ENCODE peak calls at places on chromosomes 5 and 9, in seven cellular contexts. R is HCT116, L is IMR-90, W is HepG2, V is Panc1, N is transverse colon, E is MM.1S. Q is an unnamed sample. For H3K36me3, the result is how much of the 10 kb centered on the place peaks cover.

GRCh38 chr5:180006116-180006515 is 65.4 kb downstream of the RNF130 start:
- DNase-seq in R (no peak), L (no peak), W (no peak), V (no peak), N (no peak), E (no peak), Q (no peak)

GRCh38 chr5:87081511-87082372 is 185.9 kb upstream of the RASA1 start:
- DNase-seq in R (no peak), L (no peak), W (no peak), V (no peak), N (peak), E (peak), Q (no peak)

GRCh38 chr9:33686942-33687341 is 108.4 kb upstream of the PRSS3 start:
- DNase-seq in R (no peak), L (no peak), W (no peak), V (no peak), N (no peak), E (no peak), Q (no peak)

GRCh38 chr5:907366-907765 is 14.7 kb downstream of the TRIP13 start:
- DNase-seq in R (no peak), L (no peak), W (no peak), V (no peak), N (no peak), E (no peak), Q (no peak)

GRCh38 chr9:33270146-33270545 is 5.3 kb downstream of the CHMP5 start:
- DNase-seq in R (no peak), L (no peak), W (no peak), V (no peak), N (no peak), E (no peak), Q (no peak)

GRCh38 chr9:38144421-38144820 is 75.4 kb upstream of the SHB start:
- DNase-seq in R (no peak), L (peak), W (no peak), V (no peak), N (no peak), E (no peak), Q (no peak)

GRCh38 chr9:110316255-110316921 is 21.3 kb downstream of the TXNDC8 start:
- DNase-seq in R (no peak), L (no peak), W (no peak), V (no peak), N (no peak), E (peak), Q (no peak)

GRCh38 chr5:147400076-147400809 is 109.6 kb downstream of the DPYSL3 start:
- DNase-seq in R (no peak), L (no peak), W (no peak), V (no peak), N (no peak), E (no peak), Q (no peak)

GRCh38 chr5:1524799-1525623 is 1.3 kb upstream of the LPCAT1 start:
- DNase-seq in R (no peak), L (no peak), W (no peak), V (no peak), N (peak), E (no peak), Q (no peak)

GRCh38 chr9:87469833-87470465 is 27.7 kb upstream of the DAPK1 start:
- DNase-seq in R (no peak), L (no peak), W (no peak), V (no peak), N (no peak), E (no peak), Q (no peak)

GRCh38 chr5:40001796-40002195 is 577.0 kb upstream of the DAB2 start:
- DNase-seq in R (no peak), L (no peak), W (no peak), V (no peak), N (no peak), E (no peak), Q (no peak)

GRCh38 chr9:8114826-8115225 is 315.2 kb upstream of the DMAC1 start:
- DNase-seq in R (no peak), L (no peak), W (no peak), V (no peak), N (no peak), E (no peak), Q (no peak)

GRCh38 chr9:108269421-108269820 is 586.4 kb downstream of the ACTL7B start:
- DNase-seq in R (no peak), L (no peak), W (no peak), V (no peak), N (no peak), E (peak), Q (no peak)

GRCh38 chr9:24257726-24258125 is 288.0 kb downstream of the IZUMO3 start:
- DNase-seq in R (no peak), L (no peak), W (no peak), V (no peak), N (no peak), E (no peak), Q (no peak)

GRCh38 chr5:59341760-59342159 is 551.8 kb downstream of the PDE4D start:
- DNase-seq in R (no peak), L (no peak), W (no peak), V (no peak), N (no peak), E (no peak), Q (no peak)

GRCh38 chr5:38468202-38468656 is 88.2 kb downstream of the LIFR start:
- DNase-seq in R (peak), L (peak), W (peak), V (peak), N (no peak), E (no peak), Q (no peak)

GRCh38 chr5:158958048-158958994 is 141.4 kb downstream of the EBF1 start:
- DNase-seq in R (no peak), L (no peak), W (no peak), V (no peak), N (no peak), E (no peak), Q (no peak)

GRCh38 chr5:150272531-150272930 is 17.0 kb downstream of the CAMK2A start:
- DNase-seq in R (no peak), L (peak), W (peak), V (peak), N (no peak), E (peak), Q (no peak)

GRCh38 chr9:132026932-132027585 is 52.6 kb downstream of the MED27 start:
- DNase-seq in R (no peak), L (peak), W (no peak), V (no peak), N (no peak), E (no peak), Q (no peak)

GRCh38 chr9:131969469-131969989 is 110.1 kb downstream of the MED27 start:
- DNase-seq in R (no peak), L (no peak), W (no peak), V (no peak), N (no peak), E (no peak), Q (no peak)

GRCh38 chr5:172599204-172599567 is 41.9 kb upstream of the NEURL1B start:
- DNase-seq in R (no peak), L (no peak), W (no peak), V (no peak), N (no peak), E (no peak), Q (no peak)

GRCh38 chr5:110853267-110853666 is 114.5 kb downstream of the SLC25A46 start:
- DNase-seq in R (no peak), L (peak), W (no peak), V (no peak), N (no peak), E (no peak), Q (no peak)

GRCh38 chr9:110152704-110153374 is 55.1 kb downstream of the C9orf152 start:
- DNase-seq in R (peak), L (peak), W (peak), V (peak), N (no peak), E (peak), Q (no peak)

DNA sequence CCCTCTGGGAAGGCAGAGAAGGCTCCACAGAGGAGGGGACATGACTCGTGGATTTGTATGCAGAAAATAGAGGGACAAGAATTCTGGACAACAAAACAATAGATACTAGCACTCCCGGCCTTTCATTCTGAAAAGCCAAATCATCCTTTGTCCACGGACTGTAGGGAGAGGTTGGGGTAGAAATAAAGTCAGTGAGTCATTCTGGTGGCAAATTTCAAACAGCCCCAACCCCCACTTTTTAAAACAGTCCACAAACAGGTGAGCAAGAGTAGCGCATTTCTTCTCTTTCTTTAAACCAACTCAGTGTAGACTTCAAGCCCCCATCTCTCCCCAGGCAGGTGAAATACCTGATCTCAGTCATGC is 56.1 kb downstream of the PTPDC1 start:
- DNase-seq in R (no peak), L (no peak), W (no peak), V (no peak), N (no peak), E (no peak), Q (no peak)
- H3K4me3 ChIP-seq in R (peak), L (no peak), W (no peak), V (no peak), N (no peak), E (no peak), Q (no peak)

DNA sequence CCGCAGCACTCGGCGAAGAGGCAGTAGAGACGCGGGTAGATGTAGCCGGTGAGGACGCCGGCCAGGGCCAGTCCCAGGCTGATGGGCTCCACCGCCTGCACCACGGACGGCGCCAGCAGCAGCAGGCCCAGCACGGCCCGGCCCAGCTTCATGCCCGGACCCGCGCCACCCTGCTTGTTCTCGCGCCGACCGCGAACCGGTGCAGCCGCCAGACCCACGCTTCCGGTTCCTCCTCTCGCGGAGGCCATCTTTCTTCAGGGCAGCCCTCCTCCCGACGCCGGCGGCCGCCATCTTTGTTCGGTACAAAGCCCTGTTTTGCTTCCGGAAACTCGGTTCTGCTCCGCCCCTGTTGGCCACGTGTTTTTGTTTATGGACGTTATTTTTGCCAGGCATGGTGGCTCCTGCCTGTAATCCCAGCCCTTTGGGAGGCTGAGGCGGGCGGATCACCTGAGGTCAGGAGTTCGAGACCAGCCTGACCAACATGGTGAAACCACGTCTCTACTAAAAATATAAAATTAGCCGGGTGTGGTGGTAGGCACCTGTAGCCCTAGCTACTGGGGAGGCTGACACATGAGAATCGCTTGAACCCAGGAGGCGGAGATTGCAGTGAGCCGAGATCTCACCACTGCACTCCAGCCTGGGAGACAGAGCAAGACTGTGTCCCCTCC is at the start of gene TOR1A:
- DNase-seq in R (peak), L (peak), W (peak), V (peak), N (peak), E (peak), Q (peak)
- H3K36me3 ChIP-seq in R (under half), L (under half), W (under half), V (under half), N (under half), E (under half), Q (under half)

GRCh38 chr9:124017064-124017928 is 5.7 kb downstream of the LHX2 start:
- DNase-seq in R (no peak), L (no peak), W (no peak), V (no peak), N (no peak), E (no peak), Q (no peak)
- H3K4me3 ChIP-seq in R (no peak), L (no peak), W (peak), V (no peak), N (no peak), E (no peak), Q (no peak)

GRCh38 chr9:121773954-121774714 is 122.7 kb downstream of the DAB2IP start:
- DNase-seq in R (no peak), L (no peak), W (no peak), V (no peak), N (no peak), E (no peak), Q (no peak)
- H3K36me3 ChIP-seq in R (under half), L (half or more), W (half or more), V (under half), N (under half), E (under half), Q (under half)

GRCh38 chr5:63960646-63961045 is 1.6 kb downstream of the HTR1A start:
- DNase-seq in R (no peak), L (no peak), W (no peak), V (no peak), N (no peak), E (no peak), Q (no peak)
- H3K4me3 ChIP-seq in R (no peak), L (no peak), W (no peak), V (no peak), N (no peak), E (no peak), Q (no peak)

GRCh38 chr9:93676310-93677054 is 100.1 kb downstream of the PHF2 start:
- DNase-seq in R (no peak), L (no peak), W (no peak), V (no peak), N (peak), E (no peak), Q (no peak)

GRCh38 chr9:93675336-93676150 is 99.2 kb downstream of the PHF2 start:
- DNase-seq in R (no peak), L (no peak), W (no peak), V (no peak), N (peak), E (no peak), Q (no peak)

GRCh38 chr9:93678199-93679019 is 102.0 kb downstream of the PHF2 start:
- DNase-seq in R (no peak), L (no peak), W (no peak), V (no peak), N (no peak), E (no peak), Q (no peak)

GRCh38 chr9:93677641-93678136 is 101.3 kb downstream of the PHF2 start:
- DNase-seq in R (no peak), L (no peak), W (no peak), V (no peak), N (no peak), E (no peak), Q (no peak)

GRCh38 chr9:93677061-93677571 is 100.7 kb downstream of the PHF2 start:
- DNase-seq in R (no peak), L (no peak), W (no peak), V (no peak), N (peak), E (no peak), Q (no peak)
- H3K36me3 ChIP-seq in R (under half), L (under half), W (under half), V (under half), N (under half), E (under half), Q (under half)

Q was measured in prostate gland.